ENCODE peak calls at places on chromosomes 6 and 20, in six cellular contexts. I is neuronal stem cell, N is IMR-90, X is H9, F is mesendoderm, O is H1. W is an unnamed sample.
A peak's percentile ranks its signal among the peaks of the same experiment; 100 is the strongest.

GRCh38 chr6:108736832-108737231 is 111.4 kb upstream of the ARMC2 start:
- DNase-seq in I (no peak), N (peak; percentile 92), X (peak; percentile 85), F (peak; percentile 75), O (peak; percentile 61), W (peak; percentile 84)

GRCh38 chr20:46775826-46776225 is 66.4 kb downstream of the SLC2A10 start:
- DNase-seq in I (no peak), N (no peak), X (no peak), F (no peak), O (no peak), W (no peak)

GRCh38 chr6:80523531-80523970 is 417.1 kb downstream of the BCKDHB start:
- DNase-seq in I (peak; percentile 26), N (peak; percentile 52), X (peak; percentile 90), F (peak; percentile 83), O (peak; percentile 64), W (peak; percentile 79)

GRCh38 chr6:88725111-88725711 is 238.2 kb downstream of the RNGTT start:
- DNase-seq in I (no peak), N (peak; percentile 74), X (peak; percentile 84), F (peak; percentile 99), O (peak; percentile 47), W (peak; percentile 76)

GRCh38 chr6:151317206-151317994 is 74.0 kb downstream of the ZBTB2 start:
- DNase-seq in I (no peak), N (peak; percentile 90), X (no peak), F (peak; percentile 60), O (no peak), W (peak; percentile 91)

GRCh38 chr6:27582928-27583725 is 110.2 kb upstream of the ZNF184 start:
- DNase-seq in I (no peak), N (peak; percentile 71), X (peak; percentile 65), F (peak; percentile 82), O (no peak), W (peak; percentile 61)

GRCh38 chr6:69294862-69295261 is 501.9 kb downstream of the LMBRD1 start:
- DNase-seq in I (no peak), N (no peak), X (no peak), F (no peak), O (no peak), W (no peak)

GRCh38 chr6:54856137-54856536 is 9.6 kb downstream of the FAM83B start:
- DNase-seq in I (no peak), N (no peak), X (no peak), F (no peak), O (no peak), W (no peak)

GRCh38 chr20:32112862-32113261 is 3.3 kb downstream of the TM9SF4 start:
- DNase-seq in I (no peak), N (no peak), X (no peak), F (no peak), O (no peak), W (no peak)

GRCh38 chr20:51801220-51801991 is 915 bp downstream of the SALL4 start:
- DNase-seq in I (peak; percentile 64), N (no peak), X (peak; percentile 55), F (peak; percentile 83), O (no peak), W (peak; percentile 39)

GRCh38 chr6:70136996-70137395 is 165.9 kb downstream of the COL9A1 start:
- DNase-seq in I (no peak), N (no peak), X (no peak), F (no peak), O (no peak), W (no peak)

GRCh38 chr6:52976591-52977035 is 18.5 kb downstream of the GSTA4 start:
- DNase-seq in I (no peak), N (no peak), X (no peak), F (peak; percentile 63), O (no peak), W (no peak)

GRCh38 chr6:10138917-10139316 is 276.0 kb downstream of the TFAP2A start:
- DNase-seq in I (no peak), N (peak; percentile 21), X (no peak), F (no peak), O (no peak), W (peak; percentile 2)

GRCh38 chr20:58646703-58647102 is 4.4 kb upstream of the STX16 start:
- DNase-seq in I (no peak), N (no peak), X (no peak), F (no peak), O (no peak), W (no peak)

GRCh38 chr20:53186630-53187029 is 214.5 kb downstream of the TSHZ2 start:
- DNase-seq in I (no peak), N (no peak), X (no peak), F (no peak), O (no peak), W (no peak)

GRCh38 chr20:23631981-23632710 is 5.6 kb downstream of the CST3 start:
- DNase-seq in I (no peak), N (no peak), X (no peak), F (no peak), O (no peak), W (no peak)

GRCh38 chr6:116387374-116387773 is 16.6 kb downstream of the DSE start:
- DNase-seq in I (no peak), N (peak; percentile 90), X (no peak), F (no peak), O (no peak), W (peak; percentile 91)

GRCh38 chr6:34237722-34238506 is 1.2 kb downstream of the HMGA1 start:
- DNase-seq in I (no peak), N (peak; percentile 33), X (peak; percentile 49), F (peak; percentile 63), O (no peak), W (peak; percentile 59)

GRCh38 chr6:136593748-136594490 is 43.7 kb upstream of the MAP7 start:
- DNase-seq in I (no peak), N (peak; percentile 100), X (no peak), F (peak; percentile 83), O (no peak), W (peak; percentile 100)

GRCh38 chr6:80132942-80133517 is 26.6 kb downstream of the BCKDHB start:
- DNase-seq in I (peak; percentile 9), N (peak; percentile 72), X (peak; percentile 28), F (peak; percentile 59), O (no peak), W (peak; percentile 66)

DNA sequence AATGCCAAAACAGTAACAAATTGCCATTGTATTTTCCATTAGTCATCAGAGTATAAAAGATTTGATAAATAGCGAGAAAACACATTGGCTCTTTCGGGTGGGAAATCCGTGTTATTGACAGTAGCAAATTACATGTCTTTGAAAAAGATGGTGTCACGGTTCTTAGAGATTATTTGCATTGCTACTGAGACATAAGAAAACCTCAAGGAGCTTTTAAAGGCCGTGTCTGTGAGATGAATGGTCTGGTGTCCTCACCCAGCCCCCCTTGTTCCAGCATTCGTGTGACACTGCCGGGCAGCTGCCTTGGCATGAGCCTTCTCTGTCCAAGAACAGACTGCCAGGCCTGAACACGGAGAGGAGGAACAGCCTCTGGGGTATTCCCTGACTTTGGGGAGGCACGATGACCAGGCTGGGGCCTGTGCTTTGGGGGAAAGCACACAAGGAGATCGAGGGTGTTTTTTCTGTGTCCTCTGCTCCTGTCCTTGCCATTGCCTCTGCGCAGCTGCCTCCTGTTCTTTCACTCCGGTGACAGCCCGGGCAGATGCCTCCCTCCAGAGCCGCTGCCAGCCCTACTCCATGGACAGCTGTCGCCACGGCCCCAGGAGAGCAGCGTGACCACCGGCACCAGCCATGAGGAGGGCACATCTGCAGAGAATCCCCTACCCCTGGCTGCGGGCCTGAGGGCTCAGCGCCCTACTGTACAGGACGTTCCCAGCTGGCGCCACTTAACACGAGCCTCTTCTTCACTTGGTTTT is 167.7 kb upstream of the CDYL start:
- DNase-seq in I (no peak), N (no peak), X (no peak), F (no peak), O (no peak), W (no peak)
- H2BK15ac ChIP-seq in I (no peak overlapping the region), N (no peak overlapping the region), X (no peak overlapping the region), F (no peak overlapping the region), O (no peak overlapping the region), W (peak overlapping the region; percentile 66)

GRCh38 chr6:8088886-8089285 is 13.5 kb downstream of the EEF1E1 start:
- DNase-seq in I (no peak), N (no peak), X (no peak), F (no peak), O (no peak), W (no peak)
- H3K4me2 ChIP-seq in I (no peak overlapping the region), N (no peak overlapping the region), X (no peak overlapping the region), F (no peak overlapping the region), O (no peak overlapping the region), W (no peak overlapping the region)

GRCh38 chr6:28977351-28978136 is 27.6 kb downstream of the ZNF311 start:
- DNase-seq in I (no peak), N (peak; percentile 50), X (peak; percentile 53), F (no peak), O (no peak), W (peak; percentile 31)
- H2BK15ac ChIP-seq in I (no peak overlapping the region), N (no peak overlapping the region), X (no peak overlapping the region), F (no peak overlapping the region), O (no peak overlapping the region), W (no peak overlapping the region)

DNA sequence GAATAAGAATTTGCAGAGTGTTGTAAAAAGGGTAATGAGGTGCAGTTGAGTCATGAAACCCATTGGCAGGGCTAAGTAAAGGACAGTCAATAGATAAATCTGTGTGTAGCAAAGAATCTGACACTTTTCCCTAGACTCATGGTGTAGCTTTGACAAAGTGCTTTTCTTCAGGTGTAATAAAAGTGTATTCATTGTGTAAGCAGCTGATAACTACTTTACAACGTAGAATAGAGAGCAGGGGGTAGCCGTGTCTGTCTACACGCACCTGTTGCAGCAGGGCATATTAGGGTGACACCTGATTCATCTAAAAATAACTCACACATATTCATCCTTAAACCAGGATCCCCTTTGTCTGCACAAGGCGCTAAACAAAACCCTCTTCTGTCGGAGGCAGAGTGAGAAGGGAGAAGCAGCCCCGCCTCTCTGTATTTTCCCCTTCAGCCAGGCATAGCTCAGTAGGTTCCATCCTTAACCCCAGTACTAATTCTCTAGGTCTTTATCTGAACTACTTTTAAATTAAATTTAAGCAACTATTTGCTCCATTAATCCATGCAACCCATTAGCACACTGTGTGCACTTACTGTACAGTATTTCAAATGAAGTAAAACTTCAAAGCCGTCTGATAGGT is 306.8 kb upstream of the SASH1 start:
- DNase-seq in I (no peak), N (no peak), X (no peak), F (no peak), O (no peak), W (no peak)
- H3K4me2 ChIP-seq in I (no peak overlapping the region), N (no peak overlapping the region), X (no peak overlapping the region), F (no peak overlapping the region), O (no peak overlapping the region), W (no peak overlapping the region)

GRCh38 chr6:85346196-85346595 is 103.7 kb upstream of the NT5E start:
- DNase-seq in I (no peak), N (no peak), X (no peak), F (no peak), O (no peak), W (no peak)
- H2BK15ac ChIP-seq in I (no peak overlapping the region), N (no peak overlapping the region), X (no peak overlapping the region), F (no peak overlapping the region), O (no peak overlapping the region), W (no peak overlapping the region)

GRCh38 chr6:107711412-107711811 is 112.7 kb downstream of the SCML4 start:
- DNase-seq in I (no peak), N (peak; percentile 61), X (no peak), F (no peak), O (no peak), W (peak; percentile 37)
- H3K4me2 ChIP-seq in I (no peak overlapping the region), N (peak overlapping the region; percentile 0), X (no peak overlapping the region), F (no peak overlapping the region), O (no peak overlapping the region), W (no peak overlapping the region)

W was measured in mesenchymal stem cell.